ENCODE peak calls at places on chromosome 3, in eight cellular contexts. X, A, U, S, L, N, F and Y are unnamed samples.

GRCh38 chr3:143627336-143627735 is 220.9 kb downstream of the SLC9A9 start:
- DNase-seq in X (no peak), A (peak; percentile 38), U (no peak), S (peak; percentile 41), L (no peak), N (no peak), F (no peak), Y (peak; percentile 51)

GRCh38 chr3:112874725-112875124 is 28.1 kb upstream of the CD200R1L start:
- DNase-seq in X (no peak), A (no peak), U (no peak), S (no peak), L (no peak), N (no peak), F (no peak), Y (no peak)

GRCh38 chr3:61936344-61936937 is 375.1 kb downstream of the PTPRG start:
- DNase-seq in X (no peak), A (no peak), U (peak; percentile 35), S (peak; percentile 25), L (peak; percentile 84), N (no peak), F (no peak), Y (peak; percentile 34)

GRCh38 chr3:12178091-12178820 is 19.5 kb upstream of the TIMP4 start:
- DNase-seq in X (no peak), A (peak; percentile 54), U (no peak), S (peak; percentile 63), L (no peak), N (peak; percentile 80), F (no peak), Y (peak; percentile 49)

GRCh38 chr3:106206165-106206564 is 337.4 kb upstream of the CBLB start:
- DNase-seq in X (no peak), A (peak; percentile 22), U (no peak), S (peak; percentile 28), L (no peak), N (peak; percentile 14), F (no peak), Y (peak; percentile 80)

GRCh38 chr3:50290116-50290745 is 2.0 kb downstream of the IFRD2 start:
- DNase-seq in X (no peak), A (no peak), U (no peak), S (no peak), L (peak; percentile 44), N (no peak), F (no peak), Y (no peak)

GRCh38 chr3:143658869-143659268 is 189.4 kb downstream of the SLC9A9 start:
- DNase-seq in X (no peak), A (peak; percentile 65), U (no peak), S (peak; percentile 33), L (no peak), N (no peak), F (no peak), Y (peak; percentile 30)

GRCh38 chr3:188052229-188052965 is 101.6 kb upstream of the LPP start:
- DNase-seq in X (no peak), A (peak; percentile 79), U (no peak), S (peak; percentile 62), L (peak; percentile 88), N (no peak), F (peak; percentile 35), Y (no peak)

DNA sequence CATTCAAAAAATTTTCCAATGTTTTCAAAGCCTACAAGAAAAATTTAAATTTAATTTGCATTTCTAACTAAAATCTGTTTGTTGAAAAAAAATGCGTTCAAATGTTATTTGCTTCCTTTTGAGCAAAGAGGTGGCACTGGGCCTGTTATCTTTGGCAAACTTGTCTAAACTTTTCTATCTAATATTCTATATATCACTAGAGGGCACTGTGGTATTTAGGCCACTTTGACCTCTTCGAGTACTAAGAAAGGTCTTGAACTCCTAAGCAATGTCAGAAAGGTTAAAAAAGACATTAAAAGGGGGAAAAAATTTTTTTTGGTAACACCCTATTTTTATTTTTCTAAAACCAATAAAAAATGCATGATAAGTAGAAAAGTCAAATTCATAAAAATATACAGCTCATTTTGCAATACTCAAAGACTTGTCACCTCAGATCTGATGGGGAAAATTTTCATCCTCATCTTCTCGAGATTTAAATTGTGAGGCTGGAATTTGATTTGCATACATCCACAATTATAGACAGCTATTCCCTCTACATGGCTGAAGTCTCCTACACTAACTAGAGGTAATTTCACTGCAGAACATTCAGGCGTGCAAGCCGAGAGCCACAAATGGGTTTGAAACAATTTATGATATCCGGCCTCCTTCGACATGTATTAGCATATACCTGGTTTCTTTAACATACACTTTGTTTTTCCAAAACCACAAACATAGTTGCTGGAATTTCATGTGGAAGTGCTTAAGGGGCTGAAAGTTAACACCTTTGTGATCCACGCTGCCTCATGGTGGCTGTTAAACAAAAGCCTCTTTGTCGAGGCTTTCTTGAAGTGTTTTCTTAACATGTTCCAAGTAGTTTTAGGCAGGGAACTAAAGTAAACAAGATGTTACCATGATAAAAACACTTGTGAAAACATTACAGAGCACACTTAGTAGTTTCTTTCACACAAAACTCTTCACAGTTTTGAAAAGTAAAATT is 576.4 kb downstream of the FOXP1 start:
- DNase-seq in X (no peak), A (peak; percentile 33), U (no peak), S (peak; percentile 51), L (peak; percentile 62), N (peak; percentile 69), F (no peak), Y (peak; percentile 58)
- H3K9ac ChIP-seq in X (no peak overlapping the region), A (peak overlapping the region; percentile 11), U (no peak overlapping the region), S (no peak overlapping the region), L (peak overlapping the region; percentile 11), N (no peak overlapping the region), F (no peak overlapping the region), Y (no peak overlapping the region)

GRCh38 chr3:108146139-108146538 is 55.3 kb upstream of the CD47 start:
- DNase-seq in X (no peak), A (no peak), U (no peak), S (no peak), L (no peak), N (no peak), F (no peak), Y (no peak)
- H3K9me3 ChIP-seq in X (no peaks in the 10 kb centered on the region), A (peaks cover 3% of the 10 kb centered on the region), U (no peaks in the 10 kb centered on the region), S (no peaks in the 10 kb centered on the region), L (no peaks in the 10 kb centered on the region), N (no peaks in the 10 kb centered on the region), F (no peaks in the 10 kb centered on the region), Y (peaks cover 11% of the 10 kb centered on the region)

GRCh38 chr3:193677734-193678133 is 84.7 kb downstream of the OPA1 start:
- DNase-seq in X (no peak), A (no peak), U (no peak), S (no peak), L (no peak), N (no peak), F (no peak), Y (no peak)

GRCh38 chr3:193674714-193675113 is 81.7 kb downstream of the OPA1 start:
- DNase-seq in X (no peak), A (no peak), U (no peak), S (no peak), L (no peak), N (no peak), F (no peak), Y (no peak)

GRCh38 chr3:193673845-193674244 is 80.8 kb downstream of the OPA1 start:
- DNase-seq in X (no peak), A (no peak), U (no peak), S (no peak), L (no peak), N (no peak), F (peak; percentile 55), Y (no peak)
- H3K36me3 ChIP-seq in X (peaks cover 14% of the 10 kb centered on the region), A (peaks cover 6% of the 10 kb centered on the region), U (peaks cover 56% of the 10 kb centered on the region), S (no peaks in the 10 kb centered on the region), L (peaks cover 39% of the 10 kb centered on the region), N (peaks cover 23% of the 10 kb centered on the region), F (peaks cover 43% of the 10 kb centered on the region), Y (peaks cover 56% of the 10 kb centered on the region)

GRCh38 chr3:8733332-8734094 is at the start of gene CAV3:
- DNase-seq in X (no peak), A (no peak), U (no peak), S (peak; percentile 12), L (no peak), N (no peak), F (no peak), Y (peak; percentile 64)

GRCh38 chr3:8734137-8734878 is 706 bp downstream of the CAV3 start:
- DNase-seq in X (no peak), A (no peak), U (no peak), S (no peak), L (no peak), N (peak; percentile 57), F (no peak), Y (no peak)

GRCh38 chr3:8736436-8736835 is 2.8 kb downstream of the CAV3 start:
- DNase-seq in X (no peak), A (no peak), U (no peak), S (no peak), L (no peak), N (no peak), F (no peak), Y (no peak)

GRCh38 chr3:8737301-8737700 is 3.7 kb downstream of the CAV3 start:
- DNase-seq in X (no peak), A (no peak), U (no peak), S (no peak), L (no peak), N (no peak), F (no peak), Y (no peak)

GRCh38 chr3:8734908-8735307 is 1.3 kb downstream of the CAV3 start:
- DNase-seq in X (no peak), A (no peak), U (no peak), S (no peak), L (no peak), N (no peak), F (no peak), Y (no peak)
- H3K9ac ChIP-seq in X (no peak overlapping the region), A (no peak overlapping the region), U (no peak overlapping the region), S (no peak overlapping the region), L (no peak overlapping the region), N (no peak overlapping the region), F (no peak overlapping the region), Y (no peak overlapping the region)

DNA sequence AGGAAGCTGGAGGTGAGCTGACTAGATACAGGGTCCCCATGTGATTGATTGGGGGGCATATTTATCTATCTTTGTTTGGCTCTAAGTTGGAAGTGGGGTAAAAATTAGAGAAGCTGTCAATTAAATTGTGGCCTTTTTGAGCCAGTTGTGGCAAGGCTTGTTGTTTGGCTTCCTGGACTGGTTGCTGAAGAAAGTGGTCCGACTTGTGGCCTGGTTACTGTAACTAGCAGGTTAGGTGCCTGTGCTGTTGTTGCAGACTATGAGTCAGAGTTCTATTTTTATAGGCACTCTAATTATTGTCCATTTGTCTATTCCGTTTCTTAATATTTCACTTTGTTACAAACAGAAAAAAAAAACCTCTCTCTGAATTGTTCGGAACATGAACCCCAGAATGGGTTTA is 129.1 kb upstream of the CNTN6 start:
- DNase-seq in X (no peak), A (no peak), U (no peak), S (no peak), L (no peak), N (no peak), F (no peak), Y (no peak)
- H3K9me3 ChIP-seq in X (peaks cover 5% of the 10 kb centered on the region), A (no peaks in the 10 kb centered on the region), U (peaks cover 7% of the 10 kb centered on the region), S (no peaks in the 10 kb centered on the region), L (peaks cover 73% of the 10 kb centered on the region), N (peaks cover 24% of the 10 kb centered on the region), F (no peaks in the 10 kb centered on the region), Y (peaks cover 4% of the 10 kb centered on the region)

DNA sequence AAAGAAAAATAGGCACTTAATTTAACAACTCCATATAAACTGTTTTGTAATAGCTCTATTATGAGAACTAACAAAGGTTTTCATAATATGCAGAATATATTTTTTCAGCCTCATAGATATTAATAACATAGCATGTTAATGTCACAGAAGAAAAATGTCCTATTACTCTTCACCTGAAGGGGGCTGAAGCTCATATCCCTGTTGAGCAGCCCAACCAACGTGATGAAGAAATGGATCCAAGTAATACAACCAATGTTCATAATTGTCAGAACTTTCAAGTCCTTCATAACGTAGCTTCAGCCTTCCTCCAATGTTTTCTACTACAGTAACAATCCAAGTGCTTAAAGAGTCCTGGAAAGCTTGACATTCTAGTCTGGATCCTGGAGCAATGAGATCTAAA is 34.5 kb upstream of the STIMATE start:
- DNase-seq in X (no peak), A (no peak), U (no peak), S (no peak), L (no peak), N (peak; percentile 17), F (no peak), Y (no peak)
- H3K36me3 ChIP-seq in X (no peaks in the 10 kb centered on the region), A (no peaks in the 10 kb centered on the region), U (no peaks in the 10 kb centered on the region), S (no peaks in the 10 kb centered on the region), L (no peaks in the 10 kb centered on the region), N (no peaks in the 10 kb centered on the region), F (peaks cover 56% of the 10 kb centered on the region), Y (peaks cover 4% of the 10 kb centered on the region)